ENCODE peak calls at places on chromosomes 5 and 9, in seven cellular contexts. M is HEK293T, Z is MCF 10A, S is H54, X is AML-193, Y is amygdala, W is naive B cell. E is an unnamed sample.

GRCh38 chr5:170378740-170379139 is 10.4 kb downstream of the KCNMB1 start:
- DNase-seq in M (no peak), Z (no peak), S (no peak), X (no peak), Y (no peak), W (no peak), E (no peak)

GRCh38 chr9:33024126-33024965 is 727 bp upstream of the DNAJA1 start:
- DNase-seq in M (no peak), Z (peak; percentile 40), S (no peak), X (peak; percentile 19), Y (no peak), W (no peak), E (peak; percentile 74)

GRCh38 chr5:119355636-119356383 is at the start of gene TNFAIP8:
- DNase-seq in M (peak; percentile 68), Z (peak; percentile 73), S (peak; percentile 58), X (no peak), Y (no peak), W (peak; percentile 57), E (peak; percentile 76)

GRCh38 chr9:13386935-13387667 is 107.6 kb upstream of the MPDZ start:
- DNase-seq in M (no peak), Z (no peak), S (no peak), X (peak; percentile 91), Y (no peak), W (no peak), E (peak; percentile 57)

GRCh38 chr5:55934117-55934613 is 60.6 kb downstream of the IL6ST start:
- DNase-seq in M (no peak), Z (peak; percentile 12), S (no peak), X (no peak), Y (no peak), W (no peak), E (no peak)

GRCh38 chr9:94872921-94873511 is 146.5 kb downstream of the AOPEP start:
- DNase-seq in M (no peak), Z (no peak), S (no peak), X (no peak), Y (no peak), W (no peak), E (no peak)

GRCh38 chr5:166086568-166086967 is 2204.9 kb upstream of the WWC1 start:
- DNase-seq in M (no peak), Z (no peak), S (no peak), X (no peak), Y (no peak), W (no peak), E (no peak)

GRCh38 chr9:6461619-6462018 is 48.6 kb downstream of the UHRF2 start:
- DNase-seq in M (no peak), Z (no peak), S (no peak), X (no peak), Y (no peak), W (no peak), E (no peak)

GRCh38 chr5:14134086-14134485 is 9.1 kb upstream of the TRIO start:
- DNase-seq in M (no peak), Z (no peak), S (no peak), X (no peak), Y (no peak), W (no peak), E (no peak)

E was measured in NB4.